ENCODE peak calls at places on chromosomes 3 and 15, in ten cellular contexts. V, W, F, H, Q, O, C, K, P and R are unnamed samples.

GRCh38 chr15:92653836-92654524 is 1.6 kb downstream of the FAM174B start:
- DNase-seq in W (peak; percentile 90), C (no peak), K (peak; percentile 67), P (no peak), O (no peak), H (no peak), V (peak; percentile 8), Q (no peak), F (peak; percentile 80), R (no peak)

GRCh38 chr15:77029166-77030041 is 34.5 kb downstream of the PSTPIP1 start:
- DNase-seq in W (no peak), O (no peak), P (no peak), V (no peak), H (no peak), K (no peak), F (peak; percentile 25), C (no peak), Q (peak; percentile 60), R (no peak)

GRCh38 chr3:55198554-55198953 is 270.7 kb upstream of the LRTM1 start:
- DNase-seq in Q (no peak), F (no peak), K (no peak), H (peak; percentile 92), V (peak; percentile 98), C (no peak), P (no peak), W (no peak), O (peak; percentile 96), R (peak; percentile 89)

GRCh38 chr3:86797946-86798345 is 193.0 kb downstream of the VGLL3 start:
- DNase-seq in W (no peak), O (no peak), K (no peak), P (no peak), H (no peak), V (no peak), C (no peak), F (no peak), Q (no peak), R (no peak)

GRCh38 chr3:151191095-151191494 is 11.9 kb downstream of the GPR171 start:
- DNase-seq in C (no peak), P (no peak), H (no peak), Q (no peak), V (no peak), K (no peak), F (no peak), W (no peak), O (no peak), R (no peak)

GRCh38 chr3:31456373-31456772 is 76.4 kb upstream of the STT3B start:
- DNase-seq in O (no peak), C (no peak), Q (no peak), F (no peak), V (no peak), P (no peak), W (no peak), K (no peak), H (no peak), R (no peak)

GRCh38 chr3:20563236-20563635 is 377.2 kb upstream of the SGO1 start:
- DNase-seq in V (no peak), P (no peak), H (no peak), O (no peak), K (no peak), W (no peak), C (no peak), Q (no peak), F (no peak), R (no peak)

GRCh38 chr3:151926956-151927355 is 53.5 kb downstream of the SUCNR1 start:
- DNase-seq in W (no peak), F (no peak), V (peak; percentile 76), H (peak; percentile 18), C (no peak), P (no peak), K (no peak), Q (no peak), O (peak; percentile 75), R (peak; percentile 77)

GRCh38 chr15:38414351-38414750 is 39.6 kb upstream of the FAM98B start:
- DNase-seq in Q (no peak), O (peak; percentile 71), K (peak; percentile 8), W (peak; percentile 47), C (peak; percentile 11), F (peak; percentile 48), P (peak; percentile 23), H (peak; percentile 46), V (peak; percentile 72), R (peak; percentile 90)

GRCh38 chr15:64246364-64247189 is 83.8 kb upstream of the PPIB start:
- DNase-seq in H (peak; percentile 51), F (no peak), K (peak; percentile 68), W (no peak), Q (no peak), O (peak; percentile 91), V (peak; percentile 81), C (no peak), P (peak; percentile 87), R (peak; percentile 92)

GRCh38 chr15:66151809-66152208 is 101.7 kb downstream of the MEGF11 start:
- DNase-seq in O (no peak), F (peak; percentile 34), H (no peak), P (no peak), K (no peak), C (no peak), V (no peak), W (no peak), Q (no peak), R (no peak)

GRCh38 chr3:33277193-33277882 is at the start of gene FBXL2:
- DNase-seq in W (peak; percentile 87), K (peak; percentile 82), O (peak; percentile 30), C (peak; percentile 80), H (peak; percentile 2), Q (peak; percentile 90), F (peak; percentile 56), V (peak; percentile 42), P (peak; percentile 57), R (peak; percentile 89)

DNA sequence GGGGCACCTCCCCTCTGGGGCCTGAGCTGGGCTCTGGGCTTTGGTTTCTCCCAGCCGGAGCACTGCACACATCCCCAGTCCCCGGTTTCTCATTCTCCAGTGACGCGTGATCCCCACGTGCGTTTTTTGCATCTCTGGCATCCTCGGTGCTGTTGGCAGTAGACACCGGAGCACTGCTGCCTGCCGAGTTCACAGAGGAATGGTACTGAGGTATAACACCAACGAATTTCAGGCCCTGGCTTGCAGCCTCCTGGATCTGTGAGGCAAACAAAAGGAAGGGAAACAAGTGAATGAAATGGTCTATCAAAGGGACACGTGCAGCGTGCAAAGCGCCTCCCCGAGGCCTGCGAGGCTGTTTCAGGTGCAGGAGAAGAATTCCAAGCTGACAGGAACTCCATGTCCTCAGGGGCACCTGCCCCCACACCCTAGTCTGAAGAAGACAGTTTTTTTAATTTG is 112.9 kb downstream of the OXNAD1 start:
- DNase-seq in Q (no peak), O (no peak), C (no peak), V (no peak), P (no peak), W (peak; percentile 28), H (no peak), K (no peak), F (no peak), R (no peak)
- TF ChIP-seq CTCF in Q (no peak), O (no peak), C (no peak), V (no peak), P (no peak), W (no peak), H (no peak), K (no peak), F (no peak), R (no peak)

DNA sequence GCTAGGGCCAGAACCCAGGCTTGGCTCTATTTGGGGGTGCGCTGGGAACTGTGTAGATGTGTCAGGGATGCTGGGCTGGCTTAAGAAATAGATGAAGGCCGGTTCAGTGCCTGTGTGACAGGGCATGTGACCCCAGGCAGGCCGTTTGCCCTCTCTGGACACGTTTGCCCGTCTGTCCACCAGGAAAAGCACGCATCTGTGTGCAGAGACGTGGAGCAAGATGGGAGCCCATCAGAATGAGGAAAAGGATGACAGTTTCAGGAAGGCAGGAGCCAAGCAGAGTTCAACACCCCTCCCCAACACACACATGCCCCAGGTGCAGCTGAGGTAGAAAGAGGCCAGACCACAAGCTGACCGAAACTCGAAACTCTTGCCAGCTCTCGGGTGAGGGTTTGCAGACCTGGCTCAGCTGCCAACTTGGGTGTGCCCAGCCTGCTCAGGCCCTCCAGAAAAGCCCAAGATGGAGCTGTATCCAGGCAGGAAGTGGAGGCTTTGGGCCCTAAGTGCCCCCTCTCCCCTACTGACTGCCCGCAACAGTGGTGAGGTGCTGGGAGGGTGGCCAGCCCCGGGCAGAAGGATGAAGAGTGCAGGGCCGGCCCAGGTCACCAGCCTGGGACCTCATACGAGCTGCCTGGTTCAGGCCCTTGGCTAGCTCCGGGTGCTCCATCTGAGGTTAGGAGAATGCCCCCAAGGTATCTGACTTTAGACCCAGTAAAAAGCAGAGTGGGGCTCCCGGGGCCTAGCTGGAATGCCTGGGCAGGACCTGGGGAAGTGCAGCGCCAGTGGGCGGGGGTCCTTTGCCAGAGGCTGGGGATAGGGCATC is 10.2 kb upstream of the MESP1 start:
- DNase-seq in H (no peak), W (peak; percentile 35), O (no peak), K (no peak), V (no peak), P (no peak), C (no peak), F (peak; percentile 84), Q (no peak), R (no peak)
- TF ChIP-seq CTCF in H (no peak), W (no peak), O (peak; percentile 71), K (no peak), V (no peak), P (no peak), C (no peak), F (no peak), Q (no peak), R (no peak)

GRCh38 chr3:53677406-53677805 is 168.8 kb downstream of the CHDH start:
- DNase-seq in O (no peak), F (no peak), W (no peak), P (no peak), C (no peak), K (peak; percentile 32), H (no peak), Q (no peak), V (no peak), R (no peak)
- TF ChIP-seq CTCF in O (peak; percentile 61), F (no peak), W (peak; percentile 37), P (peak; percentile 33), C (peak; percentile 45), K (peak; percentile 28), H (no peak), Q (peak; percentile 33), V (peak; percentile 41), R (no peak)

GRCh38 chr15:80071652-80072051 is 12.2 kb downstream of the ZFAND6 start:
- DNase-seq in Q (no peak), K (no peak), W (no peak), C (no peak), P (no peak), O (no peak), H (no peak), F (no peak), V (no peak), R (no peak)

GRCh38 chr15:80072285-80072684 is 12.8 kb downstream of the ZFAND6 start:
- DNase-seq in Q (no peak), P (peak; percentile 87), K (peak; percentile 42), V (peak; percentile 87), C (no peak), H (peak; percentile 57), W (no peak), O (peak; percentile 95), F (no peak), R (peak; percentile 75)

GRCh38 chr15:80073197-80073596 is 13.7 kb downstream of the ZFAND6 start:
- DNase-seq in F (no peak), H (no peak), P (no peak), C (no peak), O (no peak), W (no peak), V (no peak), K (no peak), Q (no peak), R (no peak)

GRCh38 chr15:80081390-80081789 is 21.9 kb downstream of the ZFAND6 start:
- DNase-seq in V (no peak), P (no peak), H (no peak), O (no peak), F (no peak), C (no peak), K (no peak), Q (no peak), W (no peak), R (no peak)

GRCh38 chr15:80076321-80077318 is 17.1 kb downstream of the ZFAND6 start:
- DNase-seq in K (no peak), P (no peak), W (no peak), H (no peak), Q (no peak), C (no peak), F (no peak), O (no peak), V (peak; percentile 23), R (no peak)
- TF ChIP-seq CTCF in K (no peak), P (no peak), W (no peak), H (no peak), Q (no peak), C (no peak), F (no peak), O (no peak), V (no peak), R (no peak)